ENCODE peak calls at places on chromosomes 4 and X, in five cellular contexts. One of them, this sample, is unnamed.

GRCh38 chr4:33453916-33454315 is 2733.7 kb downstream of the PCDH7 start:
- DNase-seq in fibroblast of mammary gland: no peak
- DNase-seq in GM20000: no peak
- DNase-seq in breast epithelium: no peak
- DNase-seq in astrocyte of the spinal cord: no peak
- DNase-seq in this sample: no peak

GRCh38 chr4:123488916-123489315 is 92.3 kb downstream of the SPRY1 start:
- DNase-seq in fibroblast of mammary gland: peak; percentile 72
- DNase-seq in GM20000: no peak
- DNase-seq in breast epithelium: no peak
- DNase-seq in astrocyte of the spinal cord: peak; percentile 78
- DNase-seq in this sample: no peak

GRCh38 chr4:3472411-3473141 is 9.5 kb downstream of the DOK7 start:
- DNase-seq in fibroblast of mammary gland: no peak
- DNase-seq in GM20000: no peak
- DNase-seq in breast epithelium: no peak
- DNase-seq in astrocyte of the spinal cord: no peak
- DNase-seq in this sample: no peak

GRCh38 chr4:123836919-123837605 is 440.5 kb downstream of the SPRY1 start:
- DNase-seq in fibroblast of mammary gland: peak; percentile 54
- DNase-seq in GM20000: no peak
- DNase-seq in breast epithelium: no peak
- DNase-seq in astrocyte of the spinal cord: peak; percentile 38
- DNase-seq in this sample: no peak

GRCh38 chr4:69731826-69732225 is 28.6 kb downstream of the SULT1B1 start:
- DNase-seq in fibroblast of mammary gland: peak; percentile 50
- DNase-seq in GM20000: no peak
- DNase-seq in breast epithelium: no peak
- DNase-seq in astrocyte of the spinal cord: peak; percentile 13
- DNase-seq in this sample: no peak

GRCh38 chrX:100447563-100448397 is 37.7 kb upstream of the PCDH19 start:
- DNase-seq in fibroblast of mammary gland: peak; percentile 29
- DNase-seq in GM20000: peak; percentile 18
- DNase-seq in breast epithelium: no peak
- DNase-seq in astrocyte of the spinal cord: peak; percentile 29
- DNase-seq in this sample: peak; percentile 20

GRCh38 chr4:70902577-70903281 is 560 bp downstream of the MOB1B start:
- DNase-seq in fibroblast of mammary gland: no peak
- DNase-seq in GM20000: peak; percentile 67
- DNase-seq in breast epithelium: peak; percentile 18
- DNase-seq in astrocyte of the spinal cord: peak; percentile 23
- DNase-seq in this sample: no peak

GRCh38 chr4:30721353-30722091 is 1.4 kb downstream of the PCDH7 start:
- DNase-seq in fibroblast of mammary gland: peak; percentile 33
- DNase-seq in GM20000: peak; percentile 30
- DNase-seq in breast epithelium: no peak
- DNase-seq in astrocyte of the spinal cord: peak; percentile 54
- DNase-seq in this sample: peak; percentile 41

GRCh38 chr4:1199556-1200331 is 27.4 kb upstream of the SPON2 start:
- DNase-seq in fibroblast of mammary gland: no peak
- DNase-seq in GM20000: no peak
- DNase-seq in breast epithelium: peak; percentile 16
- DNase-seq in astrocyte of the spinal cord: no peak
- DNase-seq in this sample: no peak

GRCh38 chr4:8019396-8020365 is 80.0 kb upstream of the AFAP1 start:
- DNase-seq in fibroblast of mammary gland: no peak
- DNase-seq in GM20000: no peak
- DNase-seq in breast epithelium: no peak
- DNase-seq in astrocyte of the spinal cord: no peak
- DNase-seq in this sample: no peak

GRCh38 chrX:96700625-96701024 is 16.0 kb downstream of the DIAPH2 start:
- DNase-seq in fibroblast of mammary gland: no peak
- DNase-seq in GM20000: no peak
- DNase-seq in breast epithelium: no peak
- DNase-seq in astrocyte of the spinal cord: no peak
- DNase-seq in this sample: no peak

GRCh38 chr4:48225368-48226141 is 44.1 kb downstream of the TEC start:
- DNase-seq in fibroblast of mammary gland: no peak
- DNase-seq in GM20000: no peak
- DNase-seq in breast epithelium: no peak
- DNase-seq in astrocyte of the spinal cord: no peak
- DNase-seq in this sample: no peak

GRCh38 chr4:118190903-118191302 is 156.6 kb downstream of the NDST3 start:
- DNase-seq in fibroblast of mammary gland: no peak
- DNase-seq in GM20000: no peak
- DNase-seq in breast epithelium: no peak
- DNase-seq in astrocyte of the spinal cord: no peak
- DNase-seq in this sample: no peak

GRCh38 chrX:16484338-16484737 is 165.6 kb upstream of the S100G start:
- DNase-seq in fibroblast of mammary gland: peak; percentile 97
- DNase-seq in GM20000: no peak
- DNase-seq in breast epithelium: no peak
- DNase-seq in astrocyte of the spinal cord: peak; percentile 92
- DNase-seq in this sample: no peak

GRCh38 chrX:154800508-154801207 is 4.6 kb downstream of the MPP1 start:
- DNase-seq in fibroblast of mammary gland: no peak
- DNase-seq in GM20000: no peak
- DNase-seq in breast epithelium: no peak
- DNase-seq in astrocyte of the spinal cord: no peak
- DNase-seq in this sample: no peak

GRCh38 chrX:81174286-81174685 is 27.4 kb downstream of the HMGN5 start:
- DNase-seq in fibroblast of mammary gland: peak; percentile 32
- DNase-seq in GM20000: peak; percentile 0
- DNase-seq in breast epithelium: no peak
- DNase-seq in astrocyte of the spinal cord: peak; percentile 38
- DNase-seq in this sample: no peak

GRCh38 chrX:81168391-81168790 is 33.3 kb downstream of the HMGN5 start:
- DNase-seq in fibroblast of mammary gland: no peak
- DNase-seq in GM20000: no peak
- DNase-seq in breast epithelium: no peak
- DNase-seq in astrocyte of the spinal cord: no peak
- DNase-seq in this sample: no peak
- TF ChIP-seq CTCF in fibroblast of mammary gland: no peak
- TF ChIP-seq CTCF in GM20000: no peak
- TF ChIP-seq CTCF in breast epithelium: no peak
- TF ChIP-seq CTCF in astrocyte of the spinal cord: no peak
- TF ChIP-seq CTCF in this sample: no peak

GRCh38 chr4:103425406-103425805 is 227.3 kb upstream of the CENPE start:
- DNase-seq in fibroblast of mammary gland: no peak
- DNase-seq in GM20000: no peak
- DNase-seq in breast epithelium: no peak
- DNase-seq in astrocyte of the spinal cord: no peak
- DNase-seq in this sample: no peak

GRCh38 chr4:103424853-103425252 is 226.7 kb upstream of the CENPE start:
- DNase-seq in fibroblast of mammary gland: peak; percentile 19
- DNase-seq in GM20000: no peak
- DNase-seq in breast epithelium: no peak
- DNase-seq in astrocyte of the spinal cord: no peak
- DNase-seq in this sample: no peak

DNA sequence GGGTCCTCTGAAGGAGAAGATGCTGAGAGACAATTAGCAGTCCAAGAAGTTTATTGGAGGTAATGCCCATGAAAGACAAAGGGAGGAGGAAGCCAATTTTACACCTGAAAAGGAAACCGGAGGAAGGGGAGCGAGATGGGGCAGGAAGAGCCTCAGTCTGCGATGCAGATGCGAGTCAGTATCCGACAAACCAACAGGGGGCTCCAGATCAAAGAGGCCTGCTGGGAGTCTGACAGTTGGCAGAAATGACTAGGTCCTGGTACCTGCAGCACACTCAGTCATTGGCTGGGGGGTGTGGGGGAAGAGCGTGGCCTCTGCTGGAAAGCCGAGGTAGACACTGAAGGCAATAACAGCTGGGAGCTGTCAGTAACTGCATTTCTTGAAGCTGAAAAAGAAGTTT is 231.1 kb upstream of the CENPE start:
- DNase-seq in fibroblast of mammary gland: no peak
- DNase-seq in GM20000: peak; percentile 17
- DNase-seq in breast epithelium: no peak
- DNase-seq in astrocyte of the spinal cord: no peak
- DNase-seq in this sample: no peak
- TF ChIP-seq CTCF in fibroblast of mammary gland: peak; percentile 12
- TF ChIP-seq CTCF in GM20000: no peak
- TF ChIP-seq CTCF in breast epithelium: no peak
- TF ChIP-seq CTCF in astrocyte of the spinal cord: no peak
- TF ChIP-seq CTCF in this sample: no peak

DNA sequence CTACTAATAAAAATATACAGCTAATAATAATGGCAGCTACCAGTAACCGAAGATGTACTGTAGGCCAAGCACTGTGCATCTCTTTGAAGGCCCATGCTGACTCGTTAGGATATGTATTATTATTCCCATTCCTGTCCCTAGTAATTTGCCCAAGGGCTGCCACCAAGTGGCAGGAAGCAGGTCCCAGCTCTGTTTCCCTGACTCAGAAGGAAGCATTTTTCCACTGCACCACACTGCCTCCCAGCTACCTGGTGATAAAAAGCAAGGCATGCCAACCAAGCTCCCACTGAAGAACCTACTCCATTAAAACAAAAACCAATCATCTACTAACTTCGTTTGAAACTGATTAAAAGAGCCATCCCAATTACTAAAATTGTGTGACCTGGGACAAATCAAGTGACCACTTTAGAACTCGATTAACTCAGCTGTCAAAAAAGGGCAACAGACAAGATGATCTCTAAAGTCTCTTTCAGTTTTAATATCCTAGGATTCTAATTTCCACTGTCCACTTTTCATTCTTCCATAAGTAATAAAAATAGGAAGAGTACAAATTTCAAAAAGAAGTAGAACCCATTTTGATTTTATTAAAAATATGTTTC is 24.3 kb upstream of the PGM2 start:
- DNase-seq in fibroblast of mammary gland: peak; percentile 79
- DNase-seq in GM20000: no peak
- DNase-seq in breast epithelium: peak; percentile 46
- DNase-seq in astrocyte of the spinal cord: peak; percentile 73
- DNase-seq in this sample: no peak
- TF ChIP-seq CTCF in fibroblast of mammary gland: peak; percentile 74
- TF ChIP-seq CTCF in GM20000: no peak
- TF ChIP-seq CTCF in breast epithelium: peak; percentile 51
- TF ChIP-seq CTCF in astrocyte of the spinal cord: peak; percentile 71
- TF ChIP-seq CTCF in this sample: peak; percentile 95

DNA sequence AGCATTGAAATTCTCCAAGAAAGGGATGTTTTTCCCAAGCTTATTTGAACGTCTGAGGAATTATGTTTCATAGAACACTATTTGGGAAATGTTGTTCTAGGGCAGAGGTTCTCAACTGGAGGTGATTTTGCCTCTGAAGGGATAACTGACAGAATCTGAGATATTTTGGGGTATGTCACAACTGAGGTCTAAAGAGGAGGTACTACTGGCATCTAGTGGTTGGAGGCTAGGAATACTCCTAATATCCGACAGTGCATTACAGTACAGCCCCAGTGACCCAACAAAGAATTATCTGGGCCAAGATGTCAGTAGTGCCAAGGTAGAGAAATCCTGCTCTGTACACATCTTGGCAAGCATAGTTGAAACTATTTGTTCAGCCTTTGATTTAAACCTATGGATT is 6.4 kb downstream of the HSPA4L start:
- DNase-seq in fibroblast of mammary gland: peak; percentile 12
- DNase-seq in GM20000: no peak
- DNase-seq in breast epithelium: no peak
- DNase-seq in astrocyte of the spinal cord: no peak
- DNase-seq in this sample: no peak
- TF ChIP-seq CTCF in fibroblast of mammary gland: peak; percentile 40
- TF ChIP-seq CTCF in GM20000: no peak
- TF ChIP-seq CTCF in breast epithelium: no peak
- TF ChIP-seq CTCF in astrocyte of the spinal cord: peak; percentile 10
- TF ChIP-seq CTCF in this sample: no peak

GRCh38 chrX:111812889-111813563 is 63.0 kb upstream of the TRPC5OS start:
- DNase-seq in fibroblast of mammary gland: no peak
- DNase-seq in GM20000: no peak
- DNase-seq in breast epithelium: no peak
- DNase-seq in astrocyte of the spinal cord: no peak
- DNase-seq in this sample: no peak
- TF ChIP-seq CTCF in fibroblast of mammary gland: no peak
- TF ChIP-seq CTCF in GM20000: no peak
- TF ChIP-seq CTCF in breast epithelium: no peak
- TF ChIP-seq CTCF in astrocyte of the spinal cord: no peak
- TF ChIP-seq CTCF in this sample: no peak

GRCh38 chr4:168863719-168864632 is 146.1 kb downstream of the CBR4 start:
- DNase-seq in fibroblast of mammary gland: peak; percentile 58
- DNase-seq in GM20000: no peak
- DNase-seq in breast epithelium: no peak
- DNase-seq in astrocyte of the spinal cord: no peak
- DNase-seq in this sample: no peak

GRCh38 chr4:168867128-168867527 is 142.9 kb downstream of the CBR4 start:
- DNase-seq in fibroblast of mammary gland: no peak
- DNase-seq in GM20000: no peak
- DNase-seq in breast epithelium: no peak
- DNase-seq in astrocyte of the spinal cord: no peak
- DNase-seq in this sample: no peak

GRCh38 chr4:168865854-168866253 is 144.2 kb downstream of the CBR4 start:
- DNase-seq in fibroblast of mammary gland: no peak
- DNase-seq in GM20000: no peak
- DNase-seq in breast epithelium: no peak
- DNase-seq in astrocyte of the spinal cord: no peak
- DNase-seq in this sample: no peak

GRCh38 chr4:168866635-168867034 is 143.4 kb downstream of the CBR4 start:
- DNase-seq in fibroblast of mammary gland: no peak
- DNase-seq in GM20000: no peak
- DNase-seq in breast epithelium: no peak
- DNase-seq in astrocyte of the spinal cord: no peak
- DNase-seq in this sample: no peak

GRCh38 chr4:168864831-168865541 is 145.1 kb downstream of the CBR4 start:
- DNase-seq in fibroblast of mammary gland: peak; percentile 76
- DNase-seq in GM20000: no peak
- DNase-seq in breast epithelium: no peak
- DNase-seq in astrocyte of the spinal cord: no peak
- DNase-seq in this sample: no peak
- TF ChIP-seq CTCF in fibroblast of mammary gland: peak; percentile 56
- TF ChIP-seq CTCF in GM20000: no peak
- TF ChIP-seq CTCF in breast epithelium: no peak
- TF ChIP-seq CTCF in astrocyte of the spinal cord: peak; percentile 40
- TF ChIP-seq CTCF in this sample: no peak